ENCODE peak calls at places on chromosomes 2 and 18, in four cellular contexts. T, I, E and J are unnamed samples.

GRCh38 chr18:22168360-22168921 is 948 bp upstream of the GATA6 start:
- DNase-seq in T (no peak), I (no peak), E (no peak), J (peak)

GRCh38 chr2:115771516-115771915 is 1329.1 kb downstream of the DPP10 start:
- DNase-seq in T (no peak), I (no peak), E (peak), J (no peak)

GRCh38 chr2:225566798-225567197 is 167.3 kb downstream of the NYAP2 start:
- DNase-seq in T (peak), I (no peak), E (no peak), J (no peak)

GRCh38 chr18:54033087-54033486 is 191.4 kb downstream of the MBD2 start:
- DNase-seq in T (no peak), I (no peak), E (no peak), J (no peak)

GRCh38 chr2:57181315-57182038 is 865.1 kb upstream of the VRK2 start:
- DNase-seq in T (peak), I (peak), E (no peak), J (peak)

GRCh38 chr2:142100967-142101366 is 29.8 kb downstream of the LRP1B start:
- DNase-seq in T (no peak), I (no peak), E (no peak), J (no peak)

GRCh38 chr2:25276569-25277465 is 64.9 kb downstream of the DNMT3A start:
- DNase-seq in T (no peak), I (no peak), E (peak), J (no peak)

GRCh38 chr2:7502306-7502705 is 585.1 kb downstream of the RNF144A start:
- DNase-seq in T (no peak), I (no peak), E (no peak), J (no peak)

GRCh38 chr18:31631526-31631925 is 39.8 kb downstream of the TTR start:
- DNase-seq in T (no peak), I (no peak), E (no peak), J (no peak)

GRCh38 chr2:33786881-33787280 is 187.8 kb upstream of the FAM98A start:
- DNase-seq in T (no peak), I (no peak), E (no peak), J (no peak)

GRCh38 chr18:52090005-52090404 is 250.0 kb upstream of the DCC start:
- DNase-seq in T (no peak), I (no peak), E (no peak), J (no peak)

GRCh38 chr18:52082250-52082649 is 257.7 kb upstream of the DCC start:
- DNase-seq in T (no peak), I (no peak), E (no peak), J (no peak)

GRCh38 chr18:52087140-52087539 is 252.9 kb upstream of the DCC start:
- DNase-seq in T (no peak), I (no peak), E (no peak), J (no peak)
- TF ChIP-seq CTCF in T (no peak), I (no peak), E (no peak), J (no peak)

DNA sequence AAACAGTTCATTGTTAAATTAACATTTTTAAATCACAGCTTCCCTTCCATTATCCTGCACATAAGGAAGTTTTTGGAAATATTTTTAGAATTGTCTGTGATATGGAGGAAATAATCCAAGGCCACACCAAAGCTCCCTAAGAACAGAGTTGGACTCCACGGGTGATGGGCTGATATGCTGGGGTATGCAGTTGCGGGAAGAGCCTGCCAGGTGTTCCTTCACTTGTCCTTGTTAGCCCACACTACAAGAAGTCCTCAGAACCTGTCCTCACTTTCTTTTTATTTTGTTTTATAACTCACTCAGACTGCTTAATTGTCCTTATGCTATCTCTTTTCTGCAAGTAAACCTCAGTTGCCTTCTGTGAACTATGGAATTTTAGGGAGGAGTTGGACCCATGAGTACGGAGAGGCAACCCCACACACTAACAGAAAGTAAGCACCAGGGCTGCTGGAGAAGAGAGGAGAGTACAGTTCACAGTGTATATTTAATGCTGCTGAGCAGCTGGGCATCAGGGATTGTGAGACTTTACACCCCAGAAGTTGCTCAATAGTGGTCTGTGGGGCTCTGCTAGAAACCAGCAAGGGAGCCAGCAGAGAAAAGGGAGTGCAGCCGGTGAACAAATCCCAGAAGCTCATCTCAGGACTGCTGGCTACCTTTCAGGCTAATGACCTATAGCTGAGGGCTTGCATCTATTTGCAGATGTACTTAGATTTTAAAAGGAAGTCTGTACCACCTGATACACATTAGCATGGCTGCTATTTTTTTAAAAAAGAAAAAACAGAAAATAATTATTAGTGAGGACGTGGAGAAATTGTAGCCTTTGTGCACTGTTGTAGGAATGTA is 280.1 kb upstream of the STON1 start:
- DNase-seq in T (peak), I (peak), E (no peak), J (peak)
- H3K4me3 ChIP-seq in T (no peak), I (peak), E (no peak), J (no peak)

DNA sequence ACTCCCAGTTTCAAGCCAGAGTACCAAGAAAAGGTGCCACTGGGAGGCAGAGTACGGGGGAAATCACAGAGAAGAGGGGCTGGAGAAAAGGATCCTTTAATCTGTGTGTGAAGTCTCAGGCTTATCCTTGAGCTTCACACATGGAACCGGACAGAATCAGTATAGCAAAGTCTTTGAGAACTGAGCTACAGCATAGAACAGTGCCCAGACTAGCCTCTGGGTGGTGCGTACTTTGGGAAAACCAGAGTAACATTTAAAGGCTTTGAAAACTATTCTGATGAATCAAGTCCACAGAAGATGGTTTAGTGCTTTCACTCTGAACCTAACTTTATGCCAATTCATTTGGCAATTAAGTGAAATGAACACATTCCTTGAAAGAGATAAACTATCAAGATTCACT is 83.1 kb downstream of the BABAM2 start:
- DNase-seq in T (no peak), I (peak), E (no peak), J (peak)
- TF ChIP-seq CTCF in T (peak), I (peak), E (no peak), J (peak)

DNA sequence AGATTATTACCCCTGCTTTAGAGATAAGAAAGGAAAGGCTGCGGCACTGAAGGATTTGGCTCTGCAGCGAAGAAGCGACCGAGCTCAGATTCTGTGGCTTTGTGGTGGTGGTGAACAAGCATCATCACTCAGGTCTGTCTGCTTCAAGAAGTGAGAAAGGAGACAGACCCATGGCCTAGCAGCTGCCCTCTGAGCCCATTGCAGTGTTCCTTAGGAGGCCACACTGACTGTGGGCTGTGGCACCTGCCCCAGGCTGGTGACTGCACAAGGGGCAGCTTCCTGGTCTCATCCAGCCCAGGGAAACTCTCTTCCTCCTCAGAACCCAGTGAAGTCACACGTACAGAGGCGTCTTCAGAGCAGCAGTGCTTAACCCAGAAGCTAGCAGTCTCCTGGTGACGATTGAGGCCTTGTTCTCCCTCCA is 22.3 kb downstream of the BIN1 start:
- DNase-seq in T (peak), I (no peak), E (no peak), J (no peak)
- H3K4me3 ChIP-seq in T (peak), I (no peak), E (no peak), J (peak)